ENCODE peak calls at places on chromosome 11, in four cellular contexts. M is body of pancreas, N is A549, I is HCT116. W is an unnamed sample. For H3K4me1, the result is how much of the 10 kb centered on the place peaks cover.

GRCh38 chr11:66332371-66333219 is 3.6 kb downstream of the RIN1 start:
- DNase-seq in M (no peak), N (no peak), I (no peak), W (no peak)

GRCh38 chr11:128956401-128957203 is 13.9 kb upstream of the TP53AIP1 start:
- DNase-seq in M (peak), N (peak), I (peak), W (peak)

GRCh38 chr11:57778318-57779037 is 16.9 kb downstream of the CTNND1 start:
- DNase-seq in M (peak), N (peak), I (peak), W (peak)

GRCh38 chr11:35814720-35815305 is 129.0 kb upstream of the LDLRAD3 start:
- DNase-seq in M (no peak), N (no peak), I (no peak), W (no peak)

GRCh38 chr11:34830648-34831047 is 85.5 kb downstream of the APIP start:
- DNase-seq in M (no peak), N (no peak), I (no peak), W (peak)

GRCh38 chr11:22733433-22733832 is 67.0 kb downstream of the GAS2 start:
- DNase-seq in M (no peak), N (no peak), I (no peak), W (no peak)

GRCh38 chr11:113387605-113388211 is at the start of gene ANKK1:
- DNase-seq in M (peak), N (no peak), I (peak), W (peak)

GRCh38 chr11:61632096-61632495 is 48.1 kb upstream of the DAGLA start:
- DNase-seq in M (no peak), N (no peak), I (no peak), W (no peak)

GRCh38 chr11:3138178-3139085 is 26.7 kb downstream of the OSBPL5 start:
- DNase-seq in M (no peak), N (no peak), I (no peak), W (no peak)

GRCh38 chr11:73409431-73409830 is 33.2 kb downstream of the RELT start:
- DNase-seq in M (no peak), N (no peak), I (no peak), W (no peak)

GRCh38 chr11:62295504-62295903 is 3.4 kb downstream of the SCGB1D4 start:
- DNase-seq in M (no peak), N (no peak), I (no peak), W (peak)

GRCh38 chr11:67352546-67353316 is 615 bp downstream of the POLD4 start:
- DNase-seq in M (peak), N (no peak), I (no peak), W (peak)

GRCh38 chr11:117830674-117831351 is 6.3 kb upstream of the FXYD2 start:
- DNase-seq in M (no peak), N (no peak), I (no peak), W (no peak)

GRCh38 chr11:76119779-76120178 is 86.5 kb downstream of the WNT11 start:
- DNase-seq in M (no peak), N (no peak), I (no peak), W (peak)

GRCh38 chr11:115234794-115235193 is 269.4 kb downstream of the CADM1 start:
- DNase-seq in M (no peak), N (no peak), I (no peak), W (peak)

GRCh38 chr11:10490398-10491232 is 35.6 kb downstream of the AMPD3 start:
- DNase-seq in M (peak), N (peak), I (peak), W (peak)

GRCh38 chr11:95147364-95147905 is 57.8 kb downstream of the ENDOD1 start:
- DNase-seq in M (peak), N (peak), I (peak), W (no peak)

GRCh38 chr11:8056810-8057463 is 24.1 kb upstream of the TUB start:
- DNase-seq in M (peak), N (no peak), I (no peak), W (no peak)

GRCh38 chr11:103537904-103538502 is 428.8 kb downstream of the DYNC2H1 start:
- DNase-seq in M (no peak), N (no peak), I (peak), W (no peak)

GRCh38 chr11:67269401-67270255 is 3.4 kb downstream of the GRK2 start:
- DNase-seq in M (no peak), N (no peak), I (no peak), W (no peak)

GRCh38 chr11:101128571-101129202 is 926 bp downstream of the PGR start:
- DNase-seq in M (peak), N (no peak), I (no peak), W (no peak)

GRCh38 chr11:60918251-60918940 is 4.4 kb downstream of the TMEM109 start:
- DNase-seq in M (no peak), N (no peak), I (no peak), W (no peak)

GRCh38 chr11:94781822-94782221 is 13.7 kb downstream of the AMOTL1 start:
- DNase-seq in M (no peak), N (no peak), I (no peak), W (no peak)

GRCh38 chr11:71235719-71236118 is 16.7 kb downstream of the SHANK2 start:
- DNase-seq in M (no peak), N (no peak), I (no peak), W (no peak)

GRCh38 chr11:1309498-1310314 is at the start of gene TOLLIP:
- DNase-seq in M (peak), N (peak), I (peak), W (peak)

GRCh38 chr11:60566773-60567172 is 51.6 kb downstream of the MS4A13 start:
- DNase-seq in M (no peak), N (no peak), I (no peak), W (no peak)

GRCh38 chr11:64878494-64879225 is at the start of gene EHD1:
- DNase-seq in M (peak), N (peak), I (peak), W (peak)

GRCh38 chr11:47466701-47467250 is 17.8 kb upstream of the RAPSN start:
- DNase-seq in M (peak), N (no peak), I (no peak), W (peak)

GRCh38 chr11:117703209-117703608 is 93.8 kb downstream of the DSCAML1 start:
- DNase-seq in M (no peak), N (no peak), I (no peak), W (no peak)

GRCh38 chr11:122138759-122139594 is 23.0 kb upstream of the BLID start:
- DNase-seq in M (no peak), N (no peak), I (no peak), W (no peak)

GRCh38 chr11:95505927-95506426 is 275.0 kb upstream of the SESN3 start:
- DNase-seq in M (peak), N (no peak), I (no peak), W (no peak)

GRCh38 chr11:31060880-31061279 is 308.7 kb downstream of the DCDC1 start:
- DNase-seq in M (no peak), N (no peak), I (no peak), W (no peak)

DNA sequence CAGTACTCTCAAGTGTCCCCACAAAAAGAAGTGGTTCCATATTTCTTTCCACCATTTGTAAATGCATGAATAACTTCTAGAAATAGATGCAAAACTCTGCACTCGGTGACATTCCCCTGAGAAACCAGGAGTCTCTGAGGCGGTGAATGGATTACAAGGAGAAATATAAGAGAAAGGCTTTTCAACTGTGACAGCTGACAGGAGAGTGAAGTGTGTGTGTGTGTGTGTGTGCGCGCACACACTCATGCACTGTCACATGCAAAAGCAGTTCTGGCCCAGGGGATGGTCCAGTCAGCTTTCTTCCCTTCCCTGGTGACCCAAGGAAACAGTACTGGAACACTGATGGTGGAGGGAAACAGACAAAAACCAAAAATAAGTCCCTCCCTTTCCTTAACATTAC is 710.0 kb downstream of the OPCML start:
- DNase-seq in M (no peak), N (no peak), I (no peak), W (no peak)
- H3K4me1 ChIP-seq in M (under half), N (under half), I (under half), W (under half)

DNA sequence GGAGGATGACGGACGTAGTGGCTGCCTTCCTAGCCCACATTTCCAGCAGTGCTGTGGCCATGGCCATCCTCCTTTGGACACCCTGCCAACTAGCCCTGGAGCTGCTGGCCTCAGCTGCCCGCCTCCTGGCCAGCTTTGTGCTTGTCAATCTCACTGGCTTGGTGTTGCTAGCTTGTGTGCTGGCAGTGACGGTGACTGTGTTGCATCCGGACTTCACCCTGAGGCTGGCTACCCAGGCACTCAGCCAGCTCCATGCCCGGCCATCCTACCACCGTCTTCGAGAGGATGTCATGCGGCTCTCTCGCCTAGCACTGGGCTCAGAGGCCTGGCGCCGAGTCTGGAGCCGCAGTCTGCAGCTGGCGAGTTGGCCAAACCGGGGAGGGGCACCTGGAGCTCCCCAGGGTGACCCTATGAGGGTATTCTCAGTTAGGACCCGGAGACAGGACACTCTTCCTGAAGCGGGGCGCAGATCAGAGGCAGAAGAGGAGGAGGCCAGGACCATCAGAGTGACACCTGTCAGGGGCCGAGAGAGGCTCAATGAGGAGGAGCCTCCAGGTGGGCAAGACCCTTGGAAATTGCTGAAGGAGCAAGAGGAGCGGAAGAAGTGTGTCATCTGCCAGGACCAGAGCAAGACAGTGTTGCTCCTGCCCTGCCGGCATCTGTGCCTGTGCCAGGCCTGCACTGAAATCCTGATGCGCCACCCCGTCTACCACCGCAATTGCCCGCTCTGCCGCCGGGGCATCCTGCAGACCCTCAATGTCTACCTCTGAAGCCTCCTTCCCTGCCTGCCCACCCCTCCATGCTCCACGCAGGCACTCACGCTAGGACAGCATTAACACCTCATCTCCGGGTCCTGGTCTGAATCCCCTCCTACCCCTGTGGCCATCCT is 1.6 kb downstream of the RNF26 start:
- DNase-seq in M (no peak), N (no peak), I (no peak), W (no peak)
- TF ChIP-seq POLR2A in M (no peak), N (no peak), I (no peak), W (no peak)

GRCh38 chr11:12380565-12381325 is 3.4 kb downstream of the PARVA start:
- DNase-seq in M (no peak), N (no peak), I (no peak), W (no peak)
- H3K4me1 ChIP-seq in M (under half), N (under half), I (under half), W (under half)

DNA sequence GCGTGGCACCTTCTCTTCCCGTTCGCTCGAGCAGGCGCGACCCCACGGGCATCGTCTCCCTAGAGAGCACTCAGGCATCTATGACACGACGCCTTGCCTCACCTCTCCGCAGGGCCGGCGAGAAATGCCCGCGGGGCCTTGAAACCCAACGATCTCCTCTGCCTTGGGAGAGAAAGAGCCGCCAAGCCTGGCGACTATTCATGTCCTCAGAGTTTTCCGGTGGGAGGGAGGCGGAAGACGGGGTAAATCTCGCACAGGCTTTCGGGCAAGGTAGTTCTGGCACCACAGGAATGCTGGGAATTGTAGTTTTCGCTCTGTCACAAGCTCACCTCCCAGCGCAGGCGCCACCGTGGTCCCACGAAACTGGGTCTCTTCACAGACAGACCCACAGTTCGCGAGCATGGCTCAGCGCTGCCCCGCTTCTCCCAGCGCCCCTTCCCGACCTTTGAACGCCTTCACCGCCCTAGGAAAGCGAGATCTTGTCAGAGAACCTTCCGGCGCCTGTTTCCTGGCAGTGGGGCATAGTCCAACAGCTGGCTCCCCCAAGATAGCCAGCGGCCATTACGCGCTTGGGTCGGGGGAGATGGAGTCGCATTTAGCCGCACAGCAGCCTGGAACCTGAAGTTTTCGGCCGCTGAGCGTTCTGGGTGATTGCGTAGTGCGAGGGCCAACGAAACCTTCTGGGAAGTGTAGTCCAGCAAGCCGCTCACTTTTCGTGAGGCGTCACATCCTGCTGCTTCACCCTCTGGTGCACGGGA is at the start of gene CCDC90B:
- DNase-seq in M (peak), N (peak), I (peak), W (peak)
- TF ChIP-seq POLR2A in M (peak), N (peak), I (peak), W (peak)

GRCh38 chr11:102279641-102280170 is 37.6 kb upstream of the BIRC3 start:
- DNase-seq in M (peak), N (no peak), I (no peak), W (no peak)
- H3K4me1 ChIP-seq in M (under half), N (under half), I (under half), W (under half)

W was measured in thyroid gland.